ENCODE peak calls at places on chromosomes 5 and 9, in six cellular contexts. P, Q, T, H, E and K are unnamed samples.

GRCh38 chr5:1897386-1897785 is 14.7 kb upstream of the IRX4 start:
- DNase-seq in P (no peak), Q (no peak), T (no peak), H (no peak), E (no peak), K (no peak)

GRCh38 chr9:113694912-113695900 is 180.9 kb upstream of the ZNF618 start:
- DNase-seq in P (no peak), Q (no peak), T (no peak), H (no peak), E (no peak), K (no peak)

GRCh38 chr9:130144703-130145102 is 27.5 kb upstream of the NCS1 start:
- DNase-seq in P (no peak), Q (no peak), T (no peak), H (peak), E (no peak), K (no peak)

GRCh38 chr5:116313366-116313765 is 228.5 kb downstream of the COMMD10 start:
- DNase-seq in P (no peak), Q (no peak), T (no peak), H (no peak), E (no peak), K (no peak)

GRCh38 chr9:135960328-135961276 is 571 bp downstream of the UBAC1 start:
- DNase-seq in P (peak), Q (peak), T (no peak), H (peak), E (no peak), K (peak)

GRCh38 chr5:128225245-128226030 is 141.9 kb downstream of the SLC12A2 start:
- DNase-seq in P (no peak), Q (no peak), T (no peak), H (no peak), E (no peak), K (no peak)

GRCh38 chr9:6955251-6955921 is 197.6 kb downstream of the KDM4C start:
- DNase-seq in P (no peak), Q (no peak), T (no peak), H (no peak), E (no peak), K (no peak)

GRCh38 chr5:163569284-163569683 is 63.9 kb downstream of the MAT2B start:
- DNase-seq in P (peak), Q (no peak), T (no peak), H (no peak), E (peak), K (no peak)

GRCh38 chr5:123398058-123398728 is 25.0 kb downstream of the CEP120 start:
- DNase-seq in P (no peak), Q (no peak), T (no peak), H (no peak), E (no peak), K (no peak)

GRCh38 chr9:116546711-116547581 is 140.2 kb upstream of the TRIM32 start:
- DNase-seq in P (no peak), Q (no peak), T (no peak), H (no peak), E (peak), K (no peak)

GRCh38 chr9:3441197-3441816 is 84.5 kb downstream of the RFX3 start:
- DNase-seq in P (peak), Q (peak), T (peak), H (peak), E (peak), K (no peak)

GRCh38 chr5:56471707-56472106 is 238.6 kb upstream of the ANKRD55 start:
- DNase-seq in P (no peak), Q (no peak), T (no peak), H (no peak), E (no peak), K (no peak)

GRCh38 chr9:118331622-118332045 is 627.4 kb downstream of the TLR4 start:
- DNase-seq in P (no peak), Q (no peak), T (no peak), H (no peak), E (peak), K (no peak)

GRCh38 chr5:134111741-134112647 is 2.5 kb upstream of the TCF7 start:
- DNase-seq in P (no peak), Q (no peak), T (no peak), H (no peak), E (no peak), K (no peak)

GRCh38 chr5:132466453-132467291 is 23.9 kb downstream of the IRF1 start:
- DNase-seq in P (no peak), Q (no peak), T (peak), H (peak), E (no peak), K (no peak)

GRCh38 chr5:124461857-124462423 is 284.5 kb downstream of the ZNF608 start:
- DNase-seq in P (no peak), Q (no peak), T (no peak), H (no peak), E (no peak), K (no peak)

GRCh38 chr9:91162784-91163440 is 198.8 kb downstream of the AUH start:
- DNase-seq in P (no peak), Q (no peak), T (peak), H (peak), E (no peak), K (no peak)

GRCh38 chr5:178895615-178896571 is at the start of gene ZFP2:
- DNase-seq in P (peak), Q (peak), T (no peak), H (peak), E (peak), K (no peak)

GRCh38 chr5:170501361-170501760 is 2.5 kb upstream of the KCNIP1 start:
- DNase-seq in P (no peak), Q (no peak), T (no peak), H (no peak), E (no peak), K (no peak)

GRCh38 chr9:133990366-133991210 is 1.5 kb downstream of the VAV2 start:
- DNase-seq in P (peak), Q (peak), T (no peak), H (peak), E (peak), K (peak)

GRCh38 chr5:80082731-80083114 is 47.6 kb downstream of the THBS4 start:
- DNase-seq in P (peak), Q (peak), T (no peak), H (peak), E (peak), K (peak)

GRCh38 chr5:10856646-10857332 is 95.8 kb upstream of the DAP start:
- DNase-seq in P (peak), Q (peak), T (no peak), H (peak), E (peak), K (no peak)

GRCh38 chr9:84438391-84438790 is 97.8 kb upstream of the SLC28A3 start:
- DNase-seq in P (no peak), Q (no peak), T (no peak), H (no peak), E (no peak), K (no peak)

GRCh38 chr9:130448035-130448624 is 3.4 kb downstream of the ASS1 start:
- DNase-seq in P (no peak), Q (no peak), T (no peak), H (no peak), E (no peak), K (no peak)

GRCh38 chr5:45697211-45697610 is 1.0 kb upstream of the HCN1 start:
- DNase-seq in P (no peak), Q (no peak), T (no peak), H (no peak), E (no peak), K (no peak)

GRCh38 chr5:164060956-164061355 is 555.5 kb downstream of the MAT2B start:
- DNase-seq in P (no peak), Q (no peak), T (no peak), H (no peak), E (no peak), K (no peak)

GRCh38 chr5:56123531-56124243 is 109.4 kb downstream of the ANKRD55 start:
- DNase-seq in P (no peak), Q (no peak), T (no peak), H (peak), E (peak), K (peak)

GRCh38 chr5:59588922-59589321 is 304.6 kb downstream of the PDE4D start:
- DNase-seq in P (no peak), Q (no peak), T (no peak), H (no peak), E (peak), K (no peak)

GRCh38 chr5:143592648-143593047 is 189.2 kb upstream of the NR3C1 start:
- DNase-seq in P (no peak), Q (peak), T (no peak), H (no peak), E (peak), K (no peak)

GRCh38 chr9:81552571-81552970 is 136.8 kb downstream of the TLE1 start:
- DNase-seq in P (no peak), Q (peak), T (no peak), H (no peak), E (no peak), K (no peak)

GRCh38 chr5:91159647-91160046 is 223.5 kb downstream of the ARRDC3 start:
- DNase-seq in P (no peak), Q (no peak), T (no peak), H (no peak), E (no peak), K (no peak)

GRCh38 chr9:134413890-134414731 is 87.9 kb downstream of the RXRA start:
- DNase-seq in P (peak), Q (no peak), T (no peak), H (peak), E (peak), K (no peak)

GRCh38 chr5:99020698-99021048 is 91.9 kb upstream of the CHD1 start:
- DNase-seq in P (no peak), Q (no peak), T (no peak), H (no peak), E (no peak), K (no peak)

GRCh38 chr5:87020099-87020934 is 247.4 kb upstream of the RASA1 start:
- DNase-seq in P (no peak), Q (peak), T (peak), H (no peak), E (no peak), K (peak)

DNA sequence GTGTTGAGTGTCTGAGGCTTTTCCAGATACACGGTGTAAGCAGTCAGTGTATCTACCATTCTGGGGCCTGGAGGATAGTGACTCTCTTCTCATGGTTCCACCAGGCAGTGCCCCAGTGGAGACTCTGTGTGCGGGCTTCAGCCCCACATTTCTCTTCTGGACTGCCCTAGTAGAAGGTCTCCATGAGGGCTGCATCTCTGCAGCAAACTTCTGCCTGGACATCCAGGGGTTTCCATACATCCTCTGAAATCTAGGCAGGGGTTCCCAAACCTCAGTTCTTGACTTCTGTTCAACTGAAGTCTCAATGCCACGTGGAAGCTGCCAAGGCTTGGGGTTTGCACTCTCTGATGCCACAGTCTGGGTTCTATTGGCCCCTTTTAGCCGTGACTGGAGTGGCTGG is 256.6 kb upstream of the ITGA1 start:
- DNase-seq in P (no peak), Q (no peak), T (no peak), H (no peak), E (no peak), K (no peak)
- TF ChIP-seq EP300 in P (no peak), Q (no peak), T (no peak), H (no peak), E (no peak), K (no peak)

DNA sequence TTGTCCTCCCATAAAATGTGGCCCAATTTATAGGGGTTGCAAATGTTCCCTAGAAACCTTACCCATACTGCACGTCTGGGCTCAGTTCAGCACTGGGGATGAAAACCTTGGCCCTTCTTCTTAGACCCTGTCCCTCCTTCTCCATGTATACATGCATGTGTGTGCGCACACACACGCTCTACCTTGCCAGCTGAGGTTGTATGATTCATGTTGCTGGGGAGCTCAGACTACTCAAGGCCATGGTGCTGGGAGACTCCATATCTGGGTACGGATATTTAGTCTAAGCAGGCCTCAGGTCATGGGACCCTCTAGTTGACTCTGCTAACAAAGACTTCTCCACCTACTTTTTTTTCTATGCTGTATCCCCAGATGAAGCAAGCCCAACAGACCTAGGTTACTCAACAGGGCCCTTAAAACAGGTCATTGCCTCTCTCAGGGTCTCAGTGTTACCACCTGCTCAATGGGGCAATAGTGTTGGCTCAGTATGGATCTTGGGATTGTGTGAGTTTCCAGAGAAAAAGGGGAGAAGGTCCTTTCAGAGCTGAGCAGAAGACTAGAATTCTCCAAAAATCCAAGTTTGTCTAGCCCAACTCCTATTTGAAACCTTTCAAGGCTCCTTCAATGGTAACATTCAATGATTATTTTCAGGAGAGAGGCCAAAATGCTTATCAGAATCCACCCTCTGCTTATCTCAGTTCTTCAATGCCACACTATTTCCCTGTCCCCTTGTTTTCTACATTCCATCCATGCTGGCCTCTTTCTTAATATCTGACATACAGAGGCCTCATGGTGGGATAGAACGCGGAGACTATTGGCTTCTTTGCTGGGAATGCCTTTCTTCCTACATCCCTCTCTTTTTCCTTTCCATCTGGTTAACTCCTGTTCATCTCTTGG is 123.6 kb upstream of the PITX1 start:
- DNase-seq in P (no peak), Q (no peak), T (no peak), H (no peak), E (no peak), K (no peak)
- TF ChIP-seq EP300 in P (no peak), Q (no peak), T (no peak), H (no peak), E (no peak), K (no peak)

DNA sequence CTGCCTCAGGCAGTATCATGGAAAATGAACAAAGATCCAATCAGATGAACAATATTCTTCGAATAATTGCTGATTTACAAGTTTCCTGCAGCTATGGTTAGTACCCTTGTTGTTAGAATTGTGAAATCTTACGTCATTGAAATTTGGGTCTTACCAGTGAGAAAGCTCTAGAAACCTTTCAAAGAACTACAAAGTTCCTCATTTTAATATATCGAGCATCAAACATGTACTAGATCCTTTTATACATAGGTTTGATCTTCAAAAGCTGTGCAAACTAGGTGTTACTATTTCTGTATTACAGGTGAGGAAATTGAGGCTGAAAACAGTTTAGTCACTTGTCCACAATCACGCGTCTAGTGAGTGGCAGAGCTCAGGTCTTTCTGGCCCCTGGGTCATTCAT is 43.7 kb upstream of the ANGPTL2 start:
- DNase-seq in P (no peak), Q (no peak), T (no peak), H (no peak), E (no peak), K (no peak)
- TF ChIP-seq EP300 in P (no peak), Q (no peak), T (peak), H (no peak), E (no peak), K (no peak)

DNA sequence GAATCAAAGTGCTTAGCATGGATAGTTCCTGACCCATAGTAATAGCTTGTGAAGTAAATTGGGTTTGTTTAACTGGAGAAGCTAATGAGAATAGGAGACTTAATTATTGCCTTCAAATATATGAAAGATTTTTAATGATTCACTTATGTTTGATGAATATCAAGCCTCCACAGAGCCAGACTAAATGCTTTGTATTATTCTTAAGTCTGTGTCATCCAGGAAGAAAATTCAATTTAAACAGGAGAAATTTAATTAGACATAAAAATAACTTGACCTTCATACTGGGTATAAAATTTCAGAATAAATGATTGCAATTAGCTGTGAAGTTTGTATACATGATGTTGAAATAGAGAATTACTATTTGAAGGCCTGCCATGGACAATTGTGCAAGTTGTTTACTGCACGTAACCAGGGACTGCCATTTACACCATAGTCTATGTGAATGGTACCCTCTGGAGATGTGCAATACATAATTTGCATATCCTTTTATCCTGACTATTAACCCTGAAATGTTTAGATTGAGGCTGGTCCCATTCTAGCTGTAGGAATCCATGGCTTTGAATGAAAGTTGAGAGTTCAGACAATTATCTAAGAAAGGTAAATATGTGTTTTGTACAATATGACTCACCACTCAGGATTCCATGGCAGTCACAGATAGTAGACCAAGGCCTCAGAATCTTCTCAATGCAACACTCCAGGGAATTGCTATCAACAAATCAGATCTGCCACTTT is 133.5 kb upstream of the IL12B start:
- DNase-seq in P (no peak), Q (no peak), T (no peak), H (no peak), E (peak), K (no peak)
- TF ChIP-seq EP300 in P (no peak), Q (no peak), T (no peak), H (no peak), E (no peak), K (no peak)